ENCODE peak calls at places on chromosomes 12 and 14, in nine cellular contexts. U is epithelial cell of esophagus; I is BJ; R is Right ventricle myocardium superior; P is naive thymus-derived CD8-positive, alpha-beta T cell; K is stimulated activated CD4-positive, alpha-beta T cell treated with anti-CD3 and anti-CD28 coated beads, Interleukin-4, amount 100 ng/mL, for 24 hours; Q is NCI-H510A treated with DMSO at 0.1 percent for 48 hours; F is LoVo; D is foreskin fibroblast. M is an unnamed sample.

GRCh38 chr12:93221841-93222240 is 155.9 kb upstream of the NUDT4 start:
- DNase-seq in U (no peak), I (no peak), R (no peak), P (no peak), K (no peak), Q (no peak), F (no peak), D (no peak), M (no peak)

GRCh38 chr12:43309845-43310405 is 242.1 kb downstream of the ADAMTS20 start:
- DNase-seq in U (peak; percentile 11), I (peak; percentile 95), R (no peak), P (no peak), K (no peak), Q (no peak), F (no peak), D (peak; percentile 94), M (no peak)

GRCh38 chr14:90453401-90453951 is 56.6 kb downstream of the CALM1 start:
- DNase-seq in U (no peak), I (no peak), R (peak; percentile 49), P (no peak), K (no peak), Q (peak; percentile 27), F (no peak), D (no peak), M (no peak)

GRCh38 chr12:69546693-69547438 is 38.4 kb upstream of the CCT2 start:
- DNase-seq in U (no peak), I (no peak), R (no peak), P (no peak), K (no peak), Q (no peak), F (no peak), D (no peak), M (no peak)

GRCh38 chr12:42023733-42024494 is 120.8 kb downstream of the GXYLT1 start:
- DNase-seq in U (peak; percentile 61), I (no peak), R (peak; percentile 79), P (peak; percentile 60), K (peak; percentile 71), Q (peak; percentile 53), F (peak; percentile 74), D (peak; percentile 84), M (peak; percentile 66)

GRCh38 chr14:82642425-82642824 is 1108.8 kb upstream of the SEL1L start:
- DNase-seq in U (peak; percentile 13), I (no peak), R (peak; percentile 41), P (no peak), K (no peak), Q (peak; percentile 92), F (no peak), D (peak; percentile 20), M (peak; percentile 4)

GRCh38 chr12:110531741-110532333 is 29.7 kb downstream of the RAD9B start:
- DNase-seq in U (peak; percentile 50), I (peak; percentile 46), R (no peak), P (no peak), K (no peak), Q (no peak), F (peak; percentile 41), D (peak; percentile 72), M (peak; percentile 48)

GRCh38 chr12:49344486-49345047 is 2.1 kb upstream of the DNAJC22 start:
- DNase-seq in U (no peak), I (no peak), R (no peak), P (no peak), K (no peak), Q (no peak), F (no peak), D (no peak), M (no peak)

GRCh38 chr14:36524874-36525745 is 5.1 kb upstream of the NKX2-1 start:
- DNase-seq in U (peak; percentile 60), I (no peak), R (no peak), P (no peak), K (no peak), Q (peak; percentile 88), F (no peak), D (no peak), M (no peak)

GRCh38 chr12:108831309-108831991 is 25.9 kb downstream of the SSH1 start:
- DNase-seq in U (no peak), I (no peak), R (no peak), P (no peak), K (no peak), Q (no peak), F (no peak), D (no peak), M (peak; percentile 50)

GRCh38 chr12:69161835-69162234 is 77.5 kb upstream of the CPSF6 start:
- DNase-seq in U (no peak), I (no peak), R (no peak), P (no peak), K (peak; percentile 63), Q (no peak), F (no peak), D (peak; percentile 19), M (no peak)

GRCh38 chr12:29350080-29350479 is 30.9 kb downstream of the ERGIC2 start:
- DNase-seq in U (peak; percentile 63), I (peak; percentile 31), R (no peak), P (no peak), K (no peak), Q (peak; percentile 3), F (peak; percentile 76), D (peak; percentile 51), M (peak; percentile 52)

GRCh38 chr14:34554540-34555250 is 15.2 kb upstream of the EAPP start:
- DNase-seq in U (peak; percentile 19), I (no peak), R (no peak), P (no peak), K (peak; percentile 15), Q (no peak), F (no peak), D (peak; percentile 58), M (peak; percentile 36)

GRCh38 chr12:119772431-119772830 is 104.5 kb downstream of the PRKAB1 start:
- DNase-seq in U (peak; percentile 65), I (no peak), R (no peak), P (no peak), K (no peak), Q (no peak), F (no peak), D (peak; percentile 61), M (no peak)

GRCh38 chr14:22474730-22475351 is 114.2 kb downstream of the DAD1 start:
- DNase-seq in U (peak; percentile 49), I (no peak), R (no peak), P (no peak), K (no peak), Q (no peak), F (no peak), D (peak; percentile 30), M (no peak)

GRCh38 chr14:95052016-95052585 is 105.2 kb downstream of the DICER1 start:
- DNase-seq in U (no peak), I (no peak), R (no peak), P (no peak), K (no peak), Q (no peak), F (no peak), D (no peak), M (no peak)

GRCh38 chr12:109885616-109886015 is 5.3 kb upstream of the GLTP start:
- DNase-seq in U (peak; percentile 88), I (no peak), R (no peak), P (no peak), K (no peak), Q (no peak), F (peak; percentile 52), D (peak; percentile 68), M (peak; percentile 79)

GRCh38 chr12:110754101-110754793 is 11.6 kb upstream of the PPP1CC start:
- DNase-seq in U (no peak), I (no peak), R (no peak), P (no peak), K (no peak), Q (no peak), F (no peak), D (no peak), M (no peak)